ENCODE peak calls at places on chromosomes 3 and 15, in seven cellular contexts. L is right atrium auricular region; A is C1 segment of cervical spinal cord; B is neural progenitor cell; K is H54; R is activated naive CD4-positive, alpha-beta T cell treated with anti-CD3 and anti-CD28 coated beads, Interleukin-2, amount 10 ng/mL, durations not matched to agents 7 days and 5 days; Y is M059J. C is an unnamed sample.

GRCh38 chr15:77413687-77414349 is 6.1 kb downstream of the PEAK1 start:
- DNase-seq in L (no peak), A (no peak), B (no peak), K (no peak), R (no peak), Y (no peak), C (no peak)

GRCh38 chr15:99925661-99926461 is 192.6 kb upstream of the LYSMD4 start:
- DNase-seq in L (peak), A (no peak), B (peak), K (no peak), R (peak), Y (peak), C (no peak)

GRCh38 chr15:76844096-76844495 is 61.0 kb downstream of the SCAPER start:
- DNase-seq in L (no peak), A (no peak), B (no peak), K (no peak), R (no peak), Y (peak), C (no peak)

GRCh38 chr3:149860881-149861280 is 47.9 kb downstream of the RNF13 start:
- DNase-seq in L (no peak), A (no peak), B (no peak), K (no peak), R (no peak), Y (peak), C (no peak)

GRCh38 chr3:43389388-43390254 is 103.3 kb downstream of the SNRK start:
- DNase-seq in L (peak), A (no peak), B (no peak), K (peak), R (peak), Y (peak), C (no peak)

GRCh38 chr15:88166330-88166993 is 90.1 kb downstream of the NTRK3 start:
- DNase-seq in L (no peak), A (no peak), B (peak), K (peak), R (peak), Y (peak), C (no peak)

GRCh38 chr3:8990266-8991215 is 27.3 kb upstream of the RAD18 start:
- DNase-seq in L (no peak), A (no peak), B (peak), K (no peak), R (no peak), Y (no peak), C (no peak)

GRCh38 chr3:16319307-16319706 is 54.3 kb downstream of the OXNAD1 start:
- DNase-seq in L (no peak), A (no peak), B (peak), K (peak), R (peak), Y (no peak), C (no peak)

GRCh38 chr3:197195326-197195725 is 103.1 kb downstream of the DLG1 start:
- DNase-seq in L (no peak), A (no peak), B (no peak), K (no peak), R (no peak), Y (no peak), C (no peak)

GRCh38 chr15:45522179-45522930 is at the start of gene SLC30A4:
- DNase-seq in L (peak), A (peak), B (peak), K (peak), R (peak), Y (peak), C (peak)

GRCh38 chr15:37876900-37877299 is 57.5 kb upstream of the TMCO5A start:
- DNase-seq in L (no peak), A (no peak), B (no peak), K (no peak), R (no peak), Y (no peak), C (no peak)

GRCh38 chr3:15294914-15295313 is 37.5 kb downstream of the SH3BP5 start:
- DNase-seq in L (no peak), A (no peak), B (no peak), K (no peak), R (no peak), Y (peak), C (no peak)

GRCh38 chr3:88248658-88249057 is 98.9 kb downstream of the C3orf38 start:
- DNase-seq in L (no peak), A (no peak), B (no peak), K (no peak), R (no peak), Y (no peak), C (no peak)

GRCh38 chr3:194879991-194880939 is 194.6 kb downstream of the FAM43A start:
- DNase-seq in L (peak), A (no peak), B (no peak), K (peak), R (no peak), Y (peak), C (no peak)

GRCh38 chr3:161267646-161268045 is 46.5 kb downstream of the NMD3 start:
- DNase-seq in L (no peak), A (no peak), B (no peak), K (no peak), R (no peak), Y (no peak), C (no peak)

GRCh38 chr15:72475674-72476073 is 1.5 kb downstream of the ARIH1 start:
- DNase-seq in L (no peak), A (no peak), B (no peak), K (no peak), R (no peak), Y (no peak), C (no peak)

GRCh38 chr15:50906954-50907865 is 1.3 kb upstream of the AP4E1 start:
- DNase-seq in L (no peak), A (no peak), B (no peak), K (no peak), R (peak), Y (peak), C (no peak)

GRCh38 chr3:46565607-46566039 is 479 bp downstream of the LRRC2 start:
- DNase-seq in L (no peak), A (no peak), B (peak), K (no peak), R (no peak), Y (no peak), C (peak)

GRCh38 chr3:23944861-23945652 is at the start of gene NR1D2:
- DNase-seq in L (peak), A (peak), B (peak), K (peak), R (peak), Y (peak), C (peak)

GRCh38 chr3:138078096-138078495 is 37.3 kb downstream of the DZIP1L start:
- DNase-seq in L (no peak), A (no peak), B (no peak), K (no peak), R (no peak), Y (peak), C (no peak)

GRCh38 chr15:70264014-70264492 is 166.3 kb upstream of the TLE3 start:
- DNase-seq in L (no peak), A (no peak), B (peak), K (no peak), R (no peak), Y (peak), C (no peak)

GRCh38 chr15:100061944-100062343 is 279.8 kb downstream of the ADAMTS17 start:
- DNase-seq in L (no peak), A (no peak), B (no peak), K (no peak), R (no peak), Y (no peak), C (no peak)

GRCh38 chr15:36525430-36525829 is 54.0 kb upstream of the CDIN1 start:
- DNase-seq in L (no peak), A (no peak), B (no peak), K (no peak), R (no peak), Y (no peak), C (no peak)

GRCh38 chr3:123376451-123377172 is 72.3 kb downstream of the ADCY5 start:
- DNase-seq in L (no peak), A (no peak), B (no peak), K (no peak), R (no peak), Y (no peak), C (no peak)

GRCh38 chr15:100204771-100205170 is 137.0 kb downstream of the ADAMTS17 start:
- DNase-seq in L (no peak), A (no peak), B (no peak), K (no peak), R (no peak), Y (no peak), C (no peak)

GRCh38 chr3:173921741-173922140 is 524.2 kb downstream of the NLGN1 start:
- DNase-seq in L (no peak), A (no peak), B (no peak), K (no peak), R (no peak), Y (no peak), C (no peak)

GRCh38 chr15:71109890-71110289 is 5.4 kb upstream of the THSD4 start:
- DNase-seq in L (no peak), A (no peak), B (no peak), K (no peak), R (no peak), Y (no peak), C (no peak)

GRCh38 chr3:183878071-183878470 is 6.6 kb downstream of the PARL start:
- DNase-seq in L (no peak), A (no peak), B (no peak), K (no peak), R (no peak), Y (no peak), C (no peak)

GRCh38 chr15:36832792-36833191 is 253.4 kb downstream of the CDIN1 start:
- DNase-seq in L (no peak), A (no peak), B (no peak), K (no peak), R (no peak), Y (no peak), C (no peak)

GRCh38 chr3:184259878-184260570 is 1.3 kb downstream of the CAMK2N2 start:
- DNase-seq in L (no peak), A (no peak), B (peak), K (peak), R (peak), Y (peak), C (peak)

GRCh38 chr3:162742159-162742717 is 1245.6 kb downstream of the OTOL1 start:
- DNase-seq in L (no peak), A (no peak), B (no peak), K (no peak), R (no peak), Y (no peak), C (no peak)

GRCh38 chr3:15010664-15011063 is 54.5 kb downstream of the MRPS25 start:
- DNase-seq in L (no peak), A (no peak), B (no peak), K (no peak), R (no peak), Y (no peak), C (no peak)

GRCh38 chr3:72563690-72564370 is 284.4 kb downstream of the SHQ1 start:
- DNase-seq in L (no peak), A (no peak), B (no peak), K (no peak), R (no peak), Y (peak), C (no peak)

GRCh38 chr3:172402892-172403643 is 45.2 kb downstream of the GHSR start:
- DNase-seq in L (no peak), A (no peak), B (no peak), K (no peak), R (no peak), Y (no peak), C (no peak)